ENCODE peak calls at places on chromosomes 7 and 10, in five cellular contexts. G, O, H, B and X are unnamed samples.

GRCh38 chr7:117072620-117073118 is 119.4 kb downstream of the ST7 start:
- DNase-seq in G (peak), O (no peak), H (peak), B (peak), X (no peak)

GRCh38 chr10:58932821-58933314 is 243.6 kb upstream of the PHYHIPL start:
- DNase-seq in B (no peak), H (no peak), O (no peak), G (no peak), X (no peak)

GRCh38 chr10:21020545-21020944 is 123.4 kb upstream of the NEBL start:
- DNase-seq in O (no peak), G (no peak), B (no peak), H (peak), X (no peak)

GRCh38 chr7:69932034-69932628 is 333.9 kb downstream of the AUTS2 start:
- DNase-seq in O (peak), H (peak), G (peak), B (no peak), X (no peak)

GRCh38 chr7:2012044-2012900 is 220.5 kb downstream of the MAD1L1 start:
- DNase-seq in B (peak), H (no peak), G (no peak), O (no peak), X (peak)

GRCh38 chr7:51040777-51041176 is 258.1 kb upstream of the GRB10 start:
- DNase-seq in O (no peak), B (no peak), H (no peak), G (no peak), X (no peak)

GRCh38 chr10:113528876-113529275 is 24.0 kb upstream of the HABP2 start:
- DNase-seq in O (no peak), H (no peak), B (no peak), G (no peak), X (no peak)

GRCh38 chr7:29564455-29565185 is 985 bp downstream of the PRR15 start:
- DNase-seq in O (no peak), G (no peak), B (peak), H (peak), X (no peak)

GRCh38 chr7:106947244-106947728 is 82.2 kb downstream of the PIK3CG start:
- DNase-seq in G (peak), H (peak), B (no peak), O (no peak), X (no peak)

GRCh38 chr7:128458956-128459355 is 3.3 kb downstream of the HILPDA start:
- DNase-seq in G (no peak), B (no peak), O (no peak), H (no peak), X (no peak)

GRCh38 chr7:30285067-30285530 is 702 bp downstream of the ZNRF2 start:
- DNase-seq in B (peak), H (no peak), G (no peak), O (no peak), X (peak)

GRCh38 chr10:103889121-103889720 is 28.8 kb downstream of the STN1 start:
- DNase-seq in H (no peak), G (no peak), O (no peak), B (no peak), X (no peak)